ENCODE peak calls at places on chromosomes 11 and 22, in four cellular contexts. Z is tibial nerve, O is HCT116, U is uterus. F is an unnamed sample. For H3K9me3, the result is how much of the 10 kb centered on the place peaks cover.

GRCh38 chr11:46729110-46730027 is 10.4 kb downstream of the F2 start:
- DNase-seq in O (no peak), Z (no peak), U (no peak), F (no peak)

GRCh38 chr22:43921361-43921760 is 2.2 kb upstream of the PNPLA3 start:
- DNase-seq in U (no peak), Z (no peak), O (peak), F (no peak)

GRCh38 chr22:30226192-30226832 is 20.2 kb downstream of the LIF start:
- DNase-seq in Z (no peak), U (no peak), O (no peak), F (no peak)

GRCh38 chr22:44570476-44571445 is 72.7 kb upstream of the RTL6 start:
- DNase-seq in Z (no peak), U (no peak), O (no peak), F (no peak)

GRCh38 chr11:124812876-124813275 is 12.7 kb upstream of the MSANTD2 start:
- DNase-seq in Z (no peak), U (no peak), O (no peak), F (no peak)

GRCh38 chr11:257766-258493 is 20.3 kb upstream of the NLRP6 start:
- DNase-seq in O (no peak), Z (no peak), U (no peak), F (no peak)

GRCh38 chr22:37248251-37248650 is 4.2 kb upstream of the RAC2 start:
- DNase-seq in Z (no peak), U (no peak), O (no peak), F (no peak)

GRCh38 chr11:20156876-20157613 is 3.2 kb downstream of the DBX1 start:
- DNase-seq in U (no peak), Z (no peak), O (no peak), F (no peak)

DNA sequence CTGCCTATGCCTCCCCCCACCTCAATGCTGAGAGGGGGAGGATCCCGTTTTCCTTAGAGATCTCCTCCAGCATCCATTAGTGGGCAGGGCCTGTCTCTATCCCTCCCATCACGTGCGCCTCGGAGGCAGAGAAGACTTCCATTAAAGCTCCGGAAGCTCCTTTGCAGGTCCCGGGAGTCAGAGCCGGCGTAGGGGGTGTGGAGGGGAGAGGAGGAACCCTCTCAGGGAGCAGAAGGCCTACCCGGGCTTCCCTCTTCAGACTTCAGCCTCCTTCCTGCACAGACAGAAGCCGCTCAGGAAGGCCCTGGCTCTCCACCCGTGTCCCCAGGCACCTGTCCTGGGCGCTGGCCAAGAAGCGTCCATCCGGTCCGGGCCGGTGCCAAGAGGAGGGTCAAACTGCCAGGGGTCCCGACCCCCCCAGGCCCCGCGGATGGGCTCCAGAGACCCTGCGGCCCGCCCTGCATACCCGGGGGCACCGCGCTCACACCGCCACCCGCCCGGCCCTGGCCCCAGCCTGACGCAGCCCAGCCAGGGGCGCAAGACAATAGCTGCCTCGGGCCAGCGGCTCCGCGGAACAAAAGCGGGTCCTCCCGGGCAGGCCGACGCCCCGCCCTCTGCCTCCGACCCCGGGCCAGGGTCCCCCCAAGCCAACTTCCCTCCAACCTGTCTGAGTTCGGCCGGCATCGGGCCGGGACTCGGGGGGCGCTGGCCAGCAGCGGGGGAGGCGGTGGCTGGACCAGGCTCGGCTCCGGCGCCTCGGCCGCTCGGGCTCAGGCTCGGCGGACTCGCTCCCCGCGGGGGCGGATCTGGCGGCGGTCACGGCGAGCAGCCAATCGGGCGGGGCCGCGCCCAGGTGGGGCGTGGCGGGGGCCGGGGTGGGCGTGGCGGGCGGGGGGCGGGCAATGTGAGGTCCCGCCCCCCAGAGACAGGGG is 29.9 kb downstream of the ARVCF start:
- DNase-seq in U (peak), Z (peak), O (no peak), F (peak)
- TF ChIP-seq POLR2A in U (peak), Z (peak), O (peak), F (peak)

DNA sequence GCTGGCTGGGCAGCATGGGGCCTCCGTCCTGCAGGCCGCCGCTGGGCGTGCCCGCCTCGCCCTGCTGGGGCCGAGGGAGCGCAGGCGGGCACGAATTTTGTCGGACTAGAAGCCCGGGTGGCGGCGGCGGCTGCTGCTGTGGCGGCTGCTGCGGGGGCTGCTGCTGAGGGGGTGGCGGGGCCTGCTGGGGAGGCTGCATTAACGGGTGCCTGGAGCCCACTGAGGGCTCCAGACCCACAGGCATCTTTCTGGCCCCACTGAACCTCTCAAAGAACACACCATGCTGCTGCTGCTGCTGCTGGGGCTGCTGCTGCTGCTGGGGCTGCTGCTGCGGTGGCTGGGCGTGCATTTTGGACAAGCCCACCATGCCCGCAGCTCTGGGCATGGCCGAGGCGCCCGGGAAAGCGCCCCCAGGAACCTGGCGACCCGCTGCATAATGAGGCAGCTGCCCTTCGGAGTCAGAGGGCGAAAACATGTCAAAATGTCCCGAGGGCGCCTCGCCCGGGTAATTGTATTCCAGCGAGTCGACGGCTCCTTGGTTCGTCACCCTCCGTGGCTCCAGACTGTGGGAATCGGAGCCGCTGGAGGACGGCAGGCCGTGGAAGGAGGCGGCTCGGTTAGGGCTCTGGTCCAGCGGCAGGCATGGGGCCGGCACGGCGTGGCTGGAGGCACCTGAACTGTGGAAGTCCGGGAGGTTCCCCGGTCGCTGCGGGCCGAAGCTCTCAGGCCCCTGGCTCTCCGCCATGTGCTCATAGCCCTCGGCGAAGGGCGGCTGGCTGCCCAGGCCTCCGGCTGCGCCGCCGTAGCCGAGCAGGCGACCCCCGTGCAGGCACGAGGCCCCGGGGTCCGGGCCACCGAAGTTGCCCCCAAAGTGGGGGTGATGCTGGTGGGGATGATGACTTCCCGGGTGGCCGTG is 2.0 kb downstream of the MN1 start:
- DNase-seq in O (no peak), U (peak), Z (no peak), F (peak)
- H3K4me3 ChIP-seq in O (no peak), U (peak), Z (peak), F (no peak)

GRCh38 chr22:47570851-47571250 is 808.4 kb downstream of the TBC1D22A start:
- DNase-seq in U (no peak), Z (no peak), O (no peak), F (no peak)
- H3K9me3 ChIP-seq in U (under half), Z (under half), O (under half), F (under half)

GRCh38 chr22:47055461-47055860 is 293.0 kb downstream of the TBC1D22A start:
- DNase-seq in Z (no peak), O (no peak), U (no peak), F (no peak)
- TF ChIP-seq POLR2A in Z (no peak), O (no peak), U (no peak), F (no peak)

GRCh38 chr22:39900306-39901227 is at the start of gene GRAP2:
- DNase-seq in O (no peak), U (no peak), Z (no peak), F (no peak)
- H3K4me3 ChIP-seq in O (no peak), U (no peak), Z (no peak), F (no peak)

GRCh38 chr11:58832246-58832645 is 12.3 kb downstream of the GLYATL2 start:
- DNase-seq in O (no peak), U (no peak), Z (no peak), F (no peak)

GRCh38 chr11:58837707-58838388 is 6.7 kb downstream of the GLYATL2 start:
- DNase-seq in O (no peak), U (no peak), Z (no peak), F (no peak)
- H3K9me3 ChIP-seq in O (under half), U (under half), Z (under half), F (under half)

GRCh38 chr11:74506823-74507222 is 13.3 kb upstream of the LIPT2 start:
- DNase-seq in Z (no peak), O (no peak), U (no peak), F (no peak)
- TF ChIP-seq POLR2A in Z (no peak), O (no peak), U (no peak), F (no peak)

GRCh38 chr11:119318240-119319135 is 1.6 kb upstream of the MCAM start:
- DNase-seq in Z (no peak), O (no peak), U (peak), F (no peak)
- H3K4me3 ChIP-seq in Z (no peak), O (no peak), U (no peak), F (no peak)